ENCODE peak calls at places on chromosomes 11 and 22, in eight cellular contexts. Q is G401; N is nephron progenitor cell; L is astrocyte of the hippocampus; W is T-cell; Z is HEK293T; U is colonic mucosa; J is stimulated activated CD4-positive, alpha-beta T cell treated with anti-CD3 and anti-CD28 coated beads, Interleukin-4, amount 100 ng/mL, for 4 hours. K is an unnamed sample.

GRCh38 chr11:100681064-100681502 is 6.0 kb upstream of the ARHGAP42 start:
- DNase-seq in Q (no peak), Z (no peak), U (peak), J (no peak), N (peak), W (no peak), L (peak), K (peak)

GRCh38 chr11:83087035-83087434 is 15.3 kb upstream of the RAB30 start:
- DNase-seq in J (no peak), N (no peak), Q (peak), W (no peak), L (peak), Z (no peak), U (no peak), K (peak)

GRCh38 chr11:10592331-10592730 is 23.9 kb upstream of the LYVE1 start:
- DNase-seq in Q (no peak), W (no peak), L (peak), N (no peak), U (no peak), J (no peak), Z (no peak), K (peak)

GRCh38 chr22:17074648-17075002 is 10.2 kb upstream of the IL17RA start:
- DNase-seq in W (no peak), N (no peak), J (no peak), Q (no peak), Z (no peak), L (peak), U (no peak), K (no peak)

GRCh38 chr22:40694409-40694808 is 15.1 kb downstream of the MCHR1 start:
- DNase-seq in W (no peak), N (no peak), Q (peak), Z (no peak), J (no peak), U (no peak), L (no peak), K (peak)

GRCh38 chr11:60838132-60838531 is 3.8 kb upstream of the CCDC86 start:
- DNase-seq in L (no peak), W (no peak), U (no peak), N (no peak), Q (no peak), J (no peak), Z (peak), K (no peak)

GRCh38 chr11:105000167-105000566 is 22.8 kb downstream of the CASP5 start:
- DNase-seq in Q (no peak), Z (peak), U (no peak), J (no peak), W (no peak), N (no peak), L (no peak), K (no peak)

GRCh38 chr11:66548041-66548440 is 1.3 kb downstream of the ACTN3 start:
- DNase-seq in Q (no peak), U (no peak), W (no peak), J (no peak), N (no peak), Z (no peak), L (no peak), K (no peak)

GRCh38 chr11:128379587-128380279 is 207.6 kb downstream of the ETS1 start:
- DNase-seq in Q (no peak), Z (no peak), L (no peak), N (no peak), J (peak), W (no peak), U (no peak), K (no peak)

GRCh38 chr11:11948242-11948947 is 60.0 kb downstream of the DKK3 start:
- DNase-seq in Z (no peak), U (no peak), W (no peak), J (no peak), Q (no peak), L (no peak), N (no peak), K (no peak)

GRCh38 chr11:8826145-8826786 is 84.7 kb upstream of the AKIP1 start:
- DNase-seq in L (peak), Q (no peak), N (peak), J (no peak), Z (no peak), W (no peak), U (no peak), K (no peak)

GRCh38 chr11:72037554-72038311 is 39.0 kb downstream of the IL18BP start:
- DNase-seq in L (peak), W (no peak), N (no peak), U (no peak), Z (no peak), J (no peak), Q (peak), K (no peak)

GRCh38 chr11:121347805-121348204 is 55.2 kb downstream of the SC5D start:
- DNase-seq in U (no peak), J (no peak), N (no peak), L (no peak), Z (no peak), W (no peak), Q (no peak), K (no peak)

GRCh38 chr22:44721206-44721605 is 19.2 kb downstream of the PRR5 start:
- DNase-seq in N (no peak), J (no peak), L (no peak), W (no peak), Z (no peak), U (no peak), Q (peak), K (no peak)

GRCh38 chr11:506238-506949 is 648 bp downstream of the RNH1 start:
- DNase-seq in Z (peak), W (peak), J (peak), Q (peak), U (peak), L (peak), N (peak), K (peak)

GRCh38 chr11:132556316-132556715 is 976.0 kb downstream of the OPCML start:
- DNase-seq in U (no peak), N (no peak), W (no peak), Q (no peak), L (no peak), J (no peak), Z (no peak), K (peak)